ENCODE peak calls at places on chromosomes 13 and 19, in four cellular contexts. J is CD8-positive, alpha-beta memory T cell; I is H9; O is NCI-H187. M is an unnamed sample.

GRCh38 chr13:97145057-97145456 is 77.1 kb upstream of the MBNL2 start:
- DNase-seq in O (no peak), I (no peak), J (no peak), M (no peak)

GRCh38 chr13:106503272-106503671 is 32.2 kb downstream of the EFNB2 start:
- DNase-seq in I (no peak), O (no peak), J (no peak), M (no peak)

GRCh38 chr19:29501816-29502580 is 23.8 kb upstream of the VSTM2B start:
- DNase-seq in I (no peak), J (no peak), O (no peak), M (no peak)

GRCh38 chr13:114059428-114059827 is 73.0 kb downstream of the RASA3 start:
- DNase-seq in I (no peak), J (no peak), O (no peak), M (no peak)

GRCh38 chr19:30416375-30416774 is 44.2 kb downstream of the ZNF536 start:
- DNase-seq in O (no peak), J (no peak), I (no peak), M (no peak)

GRCh38 chr19:37355901-37356300 is 15.0 kb upstream of the ZNF527 start:
- DNase-seq in J (no peak), O (no peak), I (no peak), M (no peak)

GRCh38 chr19:33063356-33064116 is 1.2 kb downstream of the RHPN2 start:
- DNase-seq in O (no peak), I (peak), J (no peak), M (no peak)

GRCh38 chr13:43720780-43721397 is 65.9 kb downstream of the ENOX1 start:
- DNase-seq in O (no peak), I (no peak), J (no peak), M (no peak)

GRCh38 chr19:40599331-40600085 is 1.7 kb upstream of the LTBP4 start:
- DNase-seq in I (peak), O (no peak), J (no peak), M (no peak)

GRCh38 chr19:41089955-41090354 is 1.7 kb downstream of the CYP2A13 start:
- DNase-seq in O (no peak), J (peak), I (no peak), M (no peak)

GRCh38 chr13:42110410-42111155 is 62.1 kb downstream of the DGKH start:
- DNase-seq in I (no peak), J (peak), O (peak), M (peak)

GRCh38 chr13:45300190-45300985 is 40.6 kb downstream of the TPT1 start:
- DNase-seq in O (no peak), J (no peak), I (no peak), M (no peak)

GRCh38 chr13:31096624-31097302 is 64.9 kb downstream of the HSPH1 start:
- DNase-seq in J (no peak), O (no peak), I (peak), M (no peak)

GRCh38 chr13:25687622-25688225 is 315.9 kb downstream of the ATP8A2 start:
- DNase-seq in J (no peak), I (no peak), O (no peak), M (no peak)

GRCh38 chr19:41945135-41945766 is 13.9 kb downstream of the RABAC1 start:
- DNase-seq in I (no peak), J (peak), O (no peak), M (peak)

GRCh38 chr13:32278456-32278855 is 36.7 kb downstream of the ZAR1L start:
- DNase-seq in I (no peak), O (no peak), J (no peak), M (no peak)

GRCh38 chr19:19055701-19056100 is 8.1 kb upstream of the SLC25A42 start:
- DNase-seq in O (no peak), J (no peak), I (no peak), M (no peak)

GRCh38 chr13:67650471-67650870 is 420.3 kb upstream of the PCDH9 start:
- DNase-seq in O (no peak), J (no peak), I (no peak), M (no peak)

GRCh38 chr19:13574933-13575332 is 68.7 kb upstream of the CACNA1A start:
- DNase-seq in J (no peak), I (peak), O (no peak), M (no peak)

GRCh38 chr19:44925114-44925891 is 10.9 kb downstream of the APOC1 start:
- DNase-seq in J (no peak), I (no peak), O (no peak), M (no peak)

GRCh38 chr13:59121507-59121906 is 1042.2 kb downstream of the DIAPH3 start:
- DNase-seq in O (no peak), J (no peak), I (no peak), M (no peak)

GRCh38 chr13:21118180-21118579 is 56.8 kb upstream of the LATS2 start:
- DNase-seq in I (no peak), O (no peak), J (no peak), M (no peak)

GRCh38 chr13:45490068-45490467 is 25.3 kb downstream of the COG3 start:
- DNase-seq in O (no peak), J (peak), I (no peak), M (no peak)

GRCh38 chr19:10712754-10713153 is 5.1 kb upstream of the DNM2 start:
- DNase-seq in O (no peak), J (no peak), I (no peak), M (no peak)

GRCh38 chr13:101572456-101572855 is 120.0 kb downstream of the ITGBL1 start:
- DNase-seq in J (no peak), I (no peak), O (no peak), M (no peak)

GRCh38 chr13:71702253-71702652 is 164.8 kb downstream of the DACH1 start:
- DNase-seq in O (no peak), J (no peak), I (no peak), M (no peak)

GRCh38 chr19:28456708-28457320 is 756.1 kb downstream of the UQCRFS1 start:
- DNase-seq in O (no peak), I (no peak), J (no peak), M (no peak)

GRCh38 chr13:110001622-110002275 is 215.4 kb upstream of the IRS2 start:
- DNase-seq in I (no peak), J (no peak), O (no peak), M (no peak)

GRCh38 chr13:79393564-79394249 is 12.3 kb downstream of the RBM26 start:
- DNase-seq in J (peak), I (no peak), O (peak), M (no peak)

GRCh38 chr13:114142640-114143490 is 10.4 kb upstream of the RASA3 start:
- DNase-seq in O (peak), I (no peak), J (peak), M (peak)

GRCh38 chr13:49258097-49258796 is 10.5 kb downstream of the CDADC1 start:
- DNase-seq in J (peak), O (no peak), I (no peak), M (no peak)